ENCODE peak calls at places on chromosomes 11 and 22, in five cellular contexts. Z, L, X, A and B are unnamed samples.
A peak's percentile ranks its signal among the peaks of the same experiment; 100 is the strongest.

GRCh38 chr11:15163136-15163535 is 48.4 kb downstream of the INSC start:
- DNase-seq in Z (no peak), L (no peak), X (no peak), A (no peak), B (no peak)

GRCh38 chr22:27331526-27332281 is 469.9 kb downstream of the MN1 start:
- DNase-seq in Z (no peak), L (peak; percentile 86), X (peak; percentile 46), A (peak; percentile 69), B (peak; percentile 58)

GRCh38 chr11:92447586-92447985 is 223.0 kb downstream of the FAT3 start:
- DNase-seq in Z (no peak), L (no peak), X (no peak), A (no peak), B (no peak)

GRCh38 chr11:97445561-97445960 is 1055.7 kb downstream of the JRKL start:
- DNase-seq in Z (no peak), L (peak; percentile 32), X (no peak), A (no peak), B (no peak)

GRCh38 chr22:32920032-32920628 is 118.6 kb downstream of the TIMP3 start:
- DNase-seq in Z (no peak), L (peak; percentile 96), X (peak; percentile 79), A (no peak), B (peak; percentile 93)

GRCh38 chr11:35614949-35615569 is 3.2 kb upstream of the FJX1 start:
- DNase-seq in Z (no peak), L (no peak), X (peak; percentile 53), A (peak; percentile 8), B (no peak)

GRCh38 chr11:10855295-10855694 is 2.6 kb downstream of the ZBED5 start:
- DNase-seq in Z (no peak), L (no peak), X (no peak), A (no peak), B (no peak)

GRCh38 chr22:17606472-17606871 is 22.1 kb downstream of the ATP6V1E1 start:
- DNase-seq in Z (no peak), L (peak; percentile 78), X (peak; percentile 58), A (no peak), B (peak; percentile 74)

GRCh38 chr11:4523666-4524065 is 21.3 kb upstream of the OR52M1 start:
- DNase-seq in Z (no peak), L (no peak), X (no peak), A (no peak), B (peak; percentile 7)

GRCh38 chr11:11931461-11932055 is 76.9 kb downstream of the DKK3 start:
- DNase-seq in Z (peak; percentile 70), L (peak; percentile 82), X (peak; percentile 83), A (peak; percentile 20), B (peak; percentile 83)

GRCh38 chr22:31948002-31948401 is 3.7 kb downstream of the YWHAH start:
- DNase-seq in Z (no peak), L (no peak), X (no peak), A (no peak), B (no peak)

GRCh38 chr11:57249384-57250319 is 12.6 kb upstream of the APLNR start:
- DNase-seq in Z (peak; percentile 55), L (peak; percentile 75), X (peak; percentile 74), A (peak; percentile 77), B (peak; percentile 76)

GRCh38 chr11:36375348-36376314 is 79.5 kb downstream of the PRR5L start:
- DNase-seq in Z (no peak), L (no peak), X (no peak), A (no peak), B (no peak)

GRCh38 chr22:30890689-30891442 is 77.7 kb downstream of the MORC2 start:
- DNase-seq in Z (peak; percentile 21), L (peak; percentile 36), X (peak; percentile 30), A (peak; percentile 70), B (peak; percentile 34)

GRCh38 chr11:106281455-106282173 is 204.2 kb downstream of the AASDHPPT start:
- DNase-seq in Z (peak; percentile 76), L (peak; percentile 81), X (peak; percentile 78), A (no peak), B (peak; percentile 79)

GRCh38 chr22:43900206-43900605 is 8.4 kb upstream of the PNPLA5 start:
- DNase-seq in Z (no peak), L (no peak), X (no peak), A (no peak), B (no peak)

GRCh38 chr11:6431861-6432260 is 8.9 kb downstream of the HPX start:
- DNase-seq in Z (peak; percentile 84), L (peak; percentile 64), X (peak; percentile 78), A (no peak), B (peak; percentile 92)

GRCh38 chr22:23403152-23403719 is 176.9 kb downstream of the IGLL1 start:
- DNase-seq in Z (no peak), L (no peak), X (no peak), A (no peak), B (no peak)

GRCh38 chr11:131766637-131767036 is 396.2 kb downstream of the NTM start:
- DNase-seq in Z (no peak), L (no peak), X (no peak), A (no peak), B (no peak)

GRCh38 chr22:43128928-43129424 is 14.2 kb downstream of the MCAT start:
- DNase-seq in Z (no peak), L (no peak), X (no peak), A (peak; percentile 75), B (no peak)

GRCh38 chr22:22547692-22548348 is 11.2 kb downstream of the PRAME start:
- DNase-seq in Z (no peak), L (no peak), X (no peak), A (no peak), B (no peak)

GRCh38 chr22:49965291-49966040 is 4.9 kb downstream of the PIM3 start:
- DNase-seq in Z (no peak), L (no peak), X (no peak), A (no peak), B (no peak)

GRCh38 chr11:5600374-5600851 is 4.0 kb downstream of the TRIM6 start:
- DNase-seq in Z (peak; percentile 25), L (peak; percentile 93), X (peak; percentile 94), A (peak; percentile 72), B (peak; percentile 93)

GRCh38 chr11:95835351-95835750 is 45.1 kb downstream of the CEP57 start:
- DNase-seq in Z (no peak), L (no peak), X (peak; percentile 25), A (no peak), B (peak; percentile 6)

GRCh38 chr11:35357893-35358292 is 61.5 kb downstream of the SLC1A2 start:
- DNase-seq in Z (peak; percentile 32), L (no peak), X (no peak), A (no peak), B (no peak)

GRCh38 chr22:17589810-17590375 is 26.6 kb downstream of the SLC25A18 start:
- DNase-seq in Z (no peak), L (no peak), X (no peak), A (no peak), B (no peak)

GRCh38 chr11:115198301-115198700 is 305.9 kb downstream of the CADM1 start:
- DNase-seq in Z (no peak), L (no peak), X (no peak), A (no peak), B (no peak)

GRCh38 chr11:130606781-130607511 is 158.5 kb downstream of the ADAMTS15 start:
- DNase-seq in Z (no peak), L (peak; percentile 59), X (peak; percentile 77), A (no peak), B (peak; percentile 76)

GRCh38 chr11:77159937-77160495 is 32.0 kb downstream of the MYO7A start:
- DNase-seq in Z (no peak), L (no peak), X (no peak), A (no peak), B (no peak)

DNA sequence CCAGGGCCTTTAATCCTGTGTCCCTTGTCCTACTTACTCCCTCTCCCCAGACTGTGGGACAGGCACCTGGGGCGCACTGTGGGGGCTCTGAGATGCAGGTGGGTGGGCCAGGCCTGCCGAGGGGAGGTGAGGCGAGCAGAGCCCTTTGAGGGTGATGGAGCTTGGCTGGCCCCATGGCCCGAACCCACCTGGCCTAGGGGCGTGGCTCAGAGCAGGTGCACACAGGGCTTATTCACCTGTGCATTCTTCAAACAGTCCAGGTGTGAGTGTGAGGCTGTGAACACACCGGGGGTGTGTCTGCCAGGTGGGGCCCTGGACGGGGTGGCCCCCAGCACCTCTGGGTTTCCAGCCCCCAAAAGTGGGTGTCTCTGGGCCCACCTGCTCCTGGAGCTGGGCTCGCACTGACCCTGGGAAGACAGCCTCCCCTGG is 9.0 kb upstream of the MUC5AC start:
- DNase-seq in Z (no peak), L (no peak), X (no peak), A (peak; percentile 33), B (no peak)
- TF ChIP-seq CTCF in Z (no peak), L (no peak), X (no peak), A (no peak), B (no peak)

GRCh38 chr11:116642902-116643301 is 129.9 kb downstream of the BUD13 start:
- DNase-seq in Z (no peak), L (no peak), X (no peak), A (no peak), B (no peak)

GRCh38 chr11:116646191-116646590 is 126.6 kb downstream of the BUD13 start:
- DNase-seq in Z (no peak), L (no peak), X (no peak), A (no peak), B (no peak)

GRCh38 chr11:116643521-116643920 is 129.3 kb downstream of the BUD13 start:
- DNase-seq in Z (no peak), L (no peak), X (no peak), A (no peak), B (no peak)

GRCh38 chr11:116644201-116644947 is 128.4 kb downstream of the BUD13 start:
- DNase-seq in Z (no peak), L (no peak), X (no peak), A (no peak), B (no peak)

DNA sequence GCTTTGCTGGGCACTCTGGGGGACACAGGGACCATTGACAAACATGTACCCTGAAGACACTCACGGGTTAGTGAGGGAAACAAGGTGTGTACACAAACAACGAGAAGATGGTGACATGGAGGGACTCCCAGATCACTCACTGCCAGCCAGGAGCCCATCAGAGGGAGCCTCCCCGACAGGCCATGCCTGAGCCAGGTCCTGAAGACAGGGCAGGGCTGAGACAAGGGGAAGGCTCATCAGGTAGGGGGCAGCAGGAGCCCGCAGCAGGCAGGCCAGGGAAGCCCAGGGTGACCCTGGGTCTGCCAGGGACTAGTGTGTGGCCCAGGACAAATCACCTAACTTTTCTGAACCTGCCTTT is 127.9 kb downstream of the BUD13 start:
- DNase-seq in Z (no peak), L (no peak), X (no peak), A (no peak), B (no peak)
- TF ChIP-seq CTCF in Z (no peak), L (no peak), X (no peak), A (no peak), B (no peak)

DNA sequence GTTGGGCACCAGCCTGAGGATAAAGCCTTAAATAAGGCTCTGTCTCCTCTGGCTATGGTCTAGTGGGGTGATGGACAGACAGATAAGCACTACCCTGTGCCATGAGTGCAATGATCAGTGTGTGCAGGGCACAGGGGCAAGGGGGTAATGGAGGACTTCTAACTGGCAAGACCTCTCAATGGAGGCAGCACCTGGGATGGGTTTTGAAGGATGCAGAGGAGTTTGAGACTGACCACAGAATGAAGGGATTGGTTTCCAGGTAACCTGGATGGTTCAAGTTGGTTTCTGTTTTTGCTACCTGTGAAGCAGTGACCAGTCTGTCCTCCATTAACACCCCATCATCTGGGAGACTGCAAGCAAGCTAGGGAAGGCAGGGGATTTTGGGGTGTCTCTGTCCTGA is 27.8 kb upstream of the PICK1 start:
- DNase-seq in Z (no peak), L (no peak), X (no peak), A (no peak), B (no peak)
- TF ChIP-seq CTCF in Z (no peak), L (no peak), X (no peak), A (no peak), B (no peak)

GRCh38 chr11:870127-870413 is 27.4 kb downstream of the TSPAN4 start:
- DNase-seq in Z (no peak), L (no peak), X (no peak), A (no peak), B (no peak)
- TF ChIP-seq CTCF in Z (peak; percentile 60), L (peak; percentile 17), X (peak; percentile 2), A (peak; percentile 41), B (peak; percentile 24)